ENCODE peak calls at places on chromosomes 4 and X, in five cellular contexts. O, R, U, K and Z are unnamed samples.
A peak's percentile ranks its signal among the peaks of the same experiment; 100 is the strongest.

GRCh38 chr4:163492951-163493504 is 1.5 kb upstream of the TMA16 start:
- DNase-seq in U (no peak), R (no peak), K (no peak), O (no peak), Z (no peak)

GRCh38 chrX:110383414-110383813 is 24.8 kb downstream of the RTL9 start:
- DNase-seq in O (no peak), K (no peak), R (no peak), U (peak; percentile 68), Z (no peak)

GRCh38 chrX:40772290-40772689 is 36.9 kb upstream of the MED14 start:
- DNase-seq in R (no peak), U (peak; percentile 60), K (no peak), O (no peak), Z (no peak)

GRCh38 chrX:46582325-46582724 is 8.8 kb downstream of the CHST7 start:
- DNase-seq in O (peak; percentile 2), R (no peak), U (peak; percentile 25), K (no peak), Z (no peak)

GRCh38 chr4:18366136-18366535 is 344.6 kb upstream of the LCORL start:
- DNase-seq in O (no peak), K (no peak), R (no peak), U (no peak), Z (no peak)

GRCh38 chr4:54098375-54098774 is 1.6 kb upstream of the GSX2 start:
- DNase-seq in U (no peak), R (no peak), K (no peak), O (no peak), Z (no peak)

GRCh38 chr4:55214172-55214571 is 88.8 kb upstream of the KDR start:
- DNase-seq in O (no peak), U (no peak), R (no peak), K (no peak), Z (no peak)

GRCh38 chrX:45758738-45759397 is 558.2 kb upstream of the DIPK2B start:
- DNase-seq in K (no peak), R (no peak), O (no peak), U (peak; percentile 56), Z (no peak)

GRCh38 chr4:83267835-83268475 is 16.6 kb downstream of the COQ2 start:
- DNase-seq in U (no peak), K (no peak), O (no peak), R (no peak), Z (no peak)

GRCh38 chr4:73396993-73397972 is 6.8 kb upstream of the ALB start:
- DNase-seq in R (no peak), K (no peak), U (no peak), O (no peak), Z (no peak)

GRCh38 chrX:77977518-77977917 is 8.1 kb upstream of the PGAM4 start:
- DNase-seq in U (no peak), K (no peak), R (no peak), O (no peak), Z (no peak)

GRCh38 chr4:175418511-175418910 is 393.6 kb downstream of the GPM6A start:
- DNase-seq in K (no peak), U (no peak), O (no peak), R (no peak), Z (no peak)

GRCh38 chr4:84878090-84878489 is 88.4 kb downstream of the WDFY3 start:
- DNase-seq in R (no peak), U (peak; percentile 74), K (no peak), O (no peak), Z (no peak)

GRCh38 chr4:123649644-123650356 is 253.2 kb downstream of the SPRY1 start:
- DNase-seq in O (no peak), U (peak; percentile 76), R (no peak), K (peak; percentile 75), Z (peak; percentile 50)

GRCh38 chr4:22315643-22316042 is 200.2 kb downstream of the ADGRA3 start:
- DNase-seq in R (no peak), U (no peak), K (no peak), O (no peak), Z (no peak)

GRCh38 chr4:169024762-169025161 is 14.7 kb upstream of the CBR4 start:
- DNase-seq in R (no peak), O (no peak), K (no peak), U (peak; percentile 58), Z (peak; percentile 9)

GRCh38 chr4:125315571-125316390 is 1.0 kb downstream of the FAT4 start:
- DNase-seq in K (peak; percentile 27), O (peak; percentile 87), U (peak; percentile 73), R (peak; percentile 75), Z (peak; percentile 44)

GRCh38 chr4:186037692-186038658 is 31.0 kb upstream of the TLR3 start:
- DNase-seq in O (no peak), U (peak; percentile 86), K (peak; percentile 76), R (no peak), Z (peak; percentile 39)

GRCh38 chr4:107854326-107855030 is 29.7 kb downstream of the SGMS2 start:
- DNase-seq in K (no peak), O (no peak), R (no peak), U (peak; percentile 51), Z (no peak)

GRCh38 chr4:184014301-184014700 is 109.2 kb downstream of the STOX2 start:
- DNase-seq in U (no peak), R (no peak), O (no peak), K (no peak), Z (no peak)

GRCh38 chr4:68175562-68176155 is 46.0 kb upstream of the TMPRSS11F start:
- DNase-seq in K (peak; percentile 19), O (no peak), R (no peak), U (peak; percentile 70), Z (peak; percentile 53)

GRCh38 chr4:181264908-181265307 is 978.3 kb upstream of the TENM3 start:
- DNase-seq in O (no peak), R (no peak), K (no peak), U (no peak), Z (no peak)

GRCh38 chr4:181259081-181259480 is 984.1 kb upstream of the TENM3 start:
- DNase-seq in K (no peak), O (no peak), R (no peak), U (no peak), Z (no peak)

GRCh38 chr4:181258569-181258968 is 984.6 kb upstream of the TENM3 start:
- DNase-seq in R (no peak), K (no peak), O (no peak), U (no peak), Z (no peak)

DNA sequence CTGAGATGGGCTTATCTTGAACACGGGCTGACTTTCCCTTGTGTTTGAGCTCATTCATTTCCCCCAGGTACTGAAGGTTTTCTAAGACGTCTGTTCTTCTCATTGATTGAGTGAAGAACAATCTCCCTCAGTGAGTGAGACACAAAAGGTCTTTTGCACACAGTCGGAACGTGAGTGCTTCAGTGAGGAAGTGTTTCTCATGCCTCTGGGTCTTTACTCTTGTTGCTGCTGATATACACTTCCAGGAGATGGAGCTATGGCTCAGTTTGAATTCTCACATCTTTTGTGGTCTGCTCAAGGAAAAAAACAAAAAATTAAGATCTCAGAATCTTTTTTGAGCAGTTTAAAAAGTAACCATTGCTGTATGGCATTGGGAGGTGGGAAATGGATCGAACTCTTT is 981.9 kb upstream of the TENM3 start:
- DNase-seq in K (no peak), O (no peak), U (peak; percentile 36), R (no peak), Z (peak; percentile 3)
- TF ChIP-seq CTCF in K (no peak), O (no peak), U (peak; percentile 50), R (no peak), Z (no peak)

GRCh38 chr4:1578301-1578781 is 105.8 kb downstream of the FAM53A start:
- DNase-seq in O (no peak), R (no peak), U (no peak), K (no peak), Z (no peak)
- TF ChIP-seq CTCF in O (no peak), R (no peak), U (no peak), K (no peak), Z (no peak)

GRCh38 chrX:51494409-51494808 is 2.0 kb downstream of the NUDT11 start:
- DNase-seq in O (no peak), U (peak; percentile 8), R (no peak), K (no peak), Z (no peak)
- TF ChIP-seq CTCF in O (no peak), U (peak; percentile 23), R (no peak), K (no peak), Z (no peak)

GRCh38 chr4:122224348-122224747 is 72.2 kb downstream of the BLTP1 start:
- DNase-seq in O (no peak), K (no peak), R (no peak), U (peak; percentile 21), Z (no peak)
- TF ChIP-seq CTCF in O (no peak), K (no peak), R (peak; percentile 12), U (peak; percentile 30), Z (no peak)

DNA sequence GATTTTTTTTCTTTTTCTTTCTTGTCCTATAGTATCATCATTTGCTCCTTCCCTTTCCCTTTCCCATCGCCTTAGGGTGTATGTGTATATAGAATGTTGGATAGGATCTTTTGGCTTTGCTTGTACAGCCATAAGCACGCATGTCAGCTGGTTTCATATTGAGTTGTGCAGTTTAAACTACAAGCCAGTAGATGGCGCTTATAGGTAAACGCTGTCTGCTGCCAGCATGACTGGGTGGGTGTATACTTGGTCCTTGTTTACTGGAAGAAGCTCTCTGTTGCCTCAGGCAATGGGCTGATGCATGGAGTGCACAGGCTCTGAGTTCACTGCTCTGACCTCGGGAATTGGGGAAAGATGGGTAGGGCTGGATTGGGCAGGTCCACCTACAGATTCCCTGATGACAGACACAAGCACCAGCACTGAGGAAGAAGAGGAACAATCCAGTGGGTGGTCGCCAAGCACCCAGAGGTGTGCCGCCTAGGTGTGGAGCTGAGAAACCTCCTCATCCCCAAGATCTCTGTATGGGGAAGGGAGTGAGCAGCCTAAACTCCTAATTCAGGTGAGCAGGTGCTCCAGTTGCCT is 831.5 kb downstream of the STIM2 start:
- DNase-seq in K (peak; percentile 11), R (no peak), O (no peak), U (peak; percentile 36), Z (peak; percentile 11)
- TF ChIP-seq CTCF in K (peak; percentile 32), R (peak; percentile 49), O (no peak), U (peak; percentile 65), Z (no peak)

DNA sequence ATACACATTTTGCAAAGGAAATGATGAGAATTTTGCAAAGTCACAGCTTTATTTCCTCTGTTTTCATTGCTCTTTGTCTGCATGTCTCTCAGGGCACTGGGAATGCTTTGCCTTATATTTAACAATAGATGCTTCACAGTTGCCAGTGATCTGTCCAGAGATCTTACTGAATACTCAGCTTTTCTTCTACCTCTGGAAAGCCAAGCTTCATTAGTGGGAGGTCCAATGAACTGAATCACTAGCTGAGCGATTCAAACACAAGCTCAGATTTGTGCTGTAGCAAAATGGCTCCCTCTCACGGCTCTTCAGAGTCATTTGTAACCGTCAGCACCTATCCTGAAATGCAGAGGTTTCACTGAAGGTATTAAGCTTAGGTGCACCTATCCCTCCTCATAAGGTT is 138.9 kb downstream of the DCLK2 start:
- DNase-seq in O (no peak), K (peak; percentile 16), R (no peak), U (peak; percentile 85), Z (no peak)
- TF ChIP-seq CTCF in O (no peak), K (no peak), R (peak; percentile 11), U (peak; percentile 62), Z (no peak)

DNA sequence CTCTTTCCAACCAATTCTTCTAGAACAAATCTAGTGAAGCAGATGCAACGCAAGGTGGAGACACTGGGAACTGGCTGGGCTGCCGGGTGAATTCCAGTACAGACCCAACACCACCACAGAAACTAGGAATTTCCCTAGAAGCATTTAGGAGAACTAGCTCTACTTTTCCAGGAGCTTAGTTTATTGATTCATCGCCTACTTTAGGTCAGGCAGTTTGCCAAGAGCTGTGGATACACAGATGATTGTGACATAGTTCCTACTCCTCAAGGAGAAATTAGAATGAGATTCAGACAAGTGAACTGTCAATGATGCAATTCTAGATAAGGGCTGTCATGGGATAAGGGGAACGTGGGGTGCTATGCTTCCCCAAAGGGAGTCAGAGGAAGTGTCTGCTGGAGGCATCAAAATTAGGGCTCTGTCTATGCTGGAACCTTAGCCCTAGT is 350.0 kb downstream of the CAMK2D start:
- DNase-seq in K (peak; percentile 44), O (no peak), R (no peak), U (peak; percentile 87), Z (peak; percentile 31)
- TF ChIP-seq CTCF in K (no peak), O (no peak), R (no peak), U (no peak), Z (no peak)